ENCODE peak calls at places on chromosome 1, in six cellular contexts. One of them, this sample, is unnamed.

GRCh38 chr1:239956230-239956629 is 135.5 kb upstream of the FMN2 start:
- DNase-seq in naive thymus-derived CD4-positive, alpha-beta T cell: no peak
- DNase-seq in heart right ventricle: no peak
- DNase-seq in pancreas: no peak
- DNase-seq in GM23248: no peak
- DNase-seq in brain microvascular endothelial cell: no peak
- DNase-seq in this sample: peak; percentile 88

GRCh38 chr1:38077523-38078147 is 31.0 kb upstream of the POU3F1 start:
- DNase-seq in naive thymus-derived CD4-positive, alpha-beta T cell: no peak
- DNase-seq in heart right ventricle: no peak
- DNase-seq in pancreas: no peak
- DNase-seq in GM23248: peak; percentile 43
- DNase-seq in brain microvascular endothelial cell: no peak
- DNase-seq in this sample: no peak

GRCh38 chr1:17729909-17730308 is 25.2 kb upstream of the ACTL8 start:
- DNase-seq in naive thymus-derived CD4-positive, alpha-beta T cell: no peak
- DNase-seq in heart right ventricle: no peak
- DNase-seq in pancreas: no peak
- DNase-seq in GM23248: no peak
- DNase-seq in brain microvascular endothelial cell: no peak
- DNase-seq in this sample: no peak

GRCh38 chr1:182301467-182302198 is 90.0 kb downstream of the GLUL start:
- DNase-seq in naive thymus-derived CD4-positive, alpha-beta T cell: no peak
- DNase-seq in heart right ventricle: peak; percentile 48
- DNase-seq in pancreas: no peak
- DNase-seq in GM23248: peak; percentile 64
- DNase-seq in brain microvascular endothelial cell: no peak
- DNase-seq in this sample: no peak

GRCh38 chr1:206470692-206471414 is 577 bp downstream of the IKBKE start:
- DNase-seq in naive thymus-derived CD4-positive, alpha-beta T cell: no peak
- DNase-seq in heart right ventricle: no peak
- DNase-seq in pancreas: no peak
- DNase-seq in GM23248: peak; percentile 90
- DNase-seq in brain microvascular endothelial cell: peak; percentile 73
- DNase-seq in this sample: no peak

GRCh38 chr1:21451981-21452411 is 12.1 kb downstream of the NBPF3 start:
- DNase-seq in naive thymus-derived CD4-positive, alpha-beta T cell: no peak
- DNase-seq in heart right ventricle: no peak
- DNase-seq in pancreas: no peak
- DNase-seq in GM23248: peak; percentile 36
- DNase-seq in brain microvascular endothelial cell: peak; percentile 31
- DNase-seq in this sample: no peak

GRCh38 chr1:23960291-23960718 is 677 bp downstream of the PNRC2 start:
- DNase-seq in naive thymus-derived CD4-positive, alpha-beta T cell: no peak
- DNase-seq in heart right ventricle: no peak
- DNase-seq in pancreas: no peak
- DNase-seq in GM23248: peak; percentile 70
- DNase-seq in brain microvascular endothelial cell: no peak
- DNase-seq in this sample: no peak

GRCh38 chr1:179812501-179813292 is 64.9 kb downstream of the TOR1AIP2 start:
- DNase-seq in naive thymus-derived CD4-positive, alpha-beta T cell: no peak
- DNase-seq in heart right ventricle: no peak
- DNase-seq in pancreas: no peak
- DNase-seq in GM23248: no peak
- DNase-seq in brain microvascular endothelial cell: no peak
- DNase-seq in this sample: no peak

GRCh38 chr1:221766210-221766609 is 24.3 kb upstream of the DUSP10 start:
- DNase-seq in naive thymus-derived CD4-positive, alpha-beta T cell: no peak
- DNase-seq in heart right ventricle: no peak
- DNase-seq in pancreas: no peak
- DNase-seq in GM23248: peak; percentile 52
- DNase-seq in brain microvascular endothelial cell: no peak
- DNase-seq in this sample: no peak

GRCh38 chr1:192553741-192554140 is 21.8 kb upstream of the RGS1 start:
- DNase-seq in naive thymus-derived CD4-positive, alpha-beta T cell: no peak
- DNase-seq in heart right ventricle: no peak
- DNase-seq in pancreas: no peak
- DNase-seq in GM23248: no peak
- DNase-seq in brain microvascular endothelial cell: no peak
- DNase-seq in this sample: no peak

GRCh38 chr1:245235156-245235555 is 80.4 kb downstream of the KIF26B start:
- DNase-seq in naive thymus-derived CD4-positive, alpha-beta T cell: no peak
- DNase-seq in heart right ventricle: no peak
- DNase-seq in pancreas: no peak
- DNase-seq in GM23248: peak; percentile 50
- DNase-seq in brain microvascular endothelial cell: no peak
- DNase-seq in this sample: no peak

GRCh38 chr1:204320413-204320812 is 39.3 kb downstream of the PLEKHA6 start:
- DNase-seq in naive thymus-derived CD4-positive, alpha-beta T cell: no peak
- DNase-seq in heart right ventricle: no peak
- DNase-seq in pancreas: no peak
- DNase-seq in GM23248: peak; percentile 92
- DNase-seq in brain microvascular endothelial cell: peak; percentile 34
- DNase-seq in this sample: no peak

GRCh38 chr1:204299828-204300365 is 59.8 kb downstream of the PLEKHA6 start:
- DNase-seq in naive thymus-derived CD4-positive, alpha-beta T cell: no peak
- DNase-seq in heart right ventricle: no peak
- DNase-seq in pancreas: no peak
- DNase-seq in GM23248: no peak
- DNase-seq in brain microvascular endothelial cell: no peak
- DNase-seq in this sample: no peak

GRCh38 chr1:44677201-44677520 is 2.6 kb downstream of the ARMH1 start:
- DNase-seq in naive thymus-derived CD4-positive, alpha-beta T cell: no peak
- DNase-seq in heart right ventricle: no peak
- DNase-seq in pancreas: no peak
- DNase-seq in GM23248: peak; percentile 81
- DNase-seq in brain microvascular endothelial cell: peak; percentile 28
- DNase-seq in this sample: no peak

GRCh38 chr1:175222296-175222938 is 29.8 kb upstream of the KIAA0040 start:
- DNase-seq in naive thymus-derived CD4-positive, alpha-beta T cell: no peak
- DNase-seq in heart right ventricle: no peak
- DNase-seq in pancreas: no peak
- DNase-seq in GM23248: no peak
- DNase-seq in brain microvascular endothelial cell: no peak
- DNase-seq in this sample: peak; percentile 70

GRCh38 chr1:175219774-175220173 is 27.2 kb upstream of the KIAA0040 start:
- DNase-seq in naive thymus-derived CD4-positive, alpha-beta T cell: no peak
- DNase-seq in heart right ventricle: peak; percentile 16
- DNase-seq in pancreas: no peak
- DNase-seq in GM23248: no peak
- DNase-seq in brain microvascular endothelial cell: no peak
- DNase-seq in this sample: no peak

GRCh38 chr1:175221548-175222175 is 29.1 kb upstream of the KIAA0040 start:
- DNase-seq in naive thymus-derived CD4-positive, alpha-beta T cell: no peak
- DNase-seq in heart right ventricle: peak; percentile 43
- DNase-seq in pancreas: peak; percentile 61
- DNase-seq in GM23248: peak; percentile 4
- DNase-seq in brain microvascular endothelial cell: no peak
- DNase-seq in this sample: peak; percentile 72

GRCh38 chr1:175220853-175221547 is 28.4 kb upstream of the KIAA0040 start:
- DNase-seq in naive thymus-derived CD4-positive, alpha-beta T cell: no peak
- DNase-seq in heart right ventricle: no peak
- DNase-seq in pancreas: no peak
- DNase-seq in GM23248: no peak
- DNase-seq in brain microvascular endothelial cell: no peak
- DNase-seq in this sample: peak; percentile 53

GRCh38 chr1:175225805-175226129 is 33.2 kb upstream of the KIAA0040 start:
- DNase-seq in naive thymus-derived CD4-positive, alpha-beta T cell: no peak
- DNase-seq in heart right ventricle: no peak
- DNase-seq in pancreas: no peak
- DNase-seq in GM23248: no peak
- DNase-seq in brain microvascular endothelial cell: no peak
- DNase-seq in this sample: peak; percentile 79
- H3K27ac ChIP-seq in naive thymus-derived CD4-positive, alpha-beta T cell: no peak overlapping the region
- H3K27ac ChIP-seq in heart right ventricle: no peak overlapping the region
- H3K27ac ChIP-seq in pancreas: no peak overlapping the region
- H3K27ac ChIP-seq in GM23248: no peak overlapping the region
- H3K27ac ChIP-seq in brain microvascular endothelial cell: no peak overlapping the region
- H3K27ac ChIP-seq in this sample: no peak overlapping the region

GRCh38 chr1:27562483-27563406 is 41.2 kb downstream of the AHDC1 start:
- DNase-seq in naive thymus-derived CD4-positive, alpha-beta T cell: no peak
- DNase-seq in heart right ventricle: no peak
- DNase-seq in pancreas: no peak
- DNase-seq in GM23248: no peak
- DNase-seq in brain microvascular endothelial cell: no peak
- DNase-seq in this sample: no peak
- H3K27ac ChIP-seq in naive thymus-derived CD4-positive, alpha-beta T cell: no peak overlapping the region
- H3K27ac ChIP-seq in heart right ventricle: peak overlapping the region; percentile 96
- H3K27ac ChIP-seq in pancreas: peak overlapping the region; percentile 77
- H3K27ac ChIP-seq in GM23248: no peak overlapping the region
- H3K27ac ChIP-seq in brain microvascular endothelial cell: no peak overlapping the region
- H3K27ac ChIP-seq in this sample: peak overlapping the region; percentile 93

DNA sequence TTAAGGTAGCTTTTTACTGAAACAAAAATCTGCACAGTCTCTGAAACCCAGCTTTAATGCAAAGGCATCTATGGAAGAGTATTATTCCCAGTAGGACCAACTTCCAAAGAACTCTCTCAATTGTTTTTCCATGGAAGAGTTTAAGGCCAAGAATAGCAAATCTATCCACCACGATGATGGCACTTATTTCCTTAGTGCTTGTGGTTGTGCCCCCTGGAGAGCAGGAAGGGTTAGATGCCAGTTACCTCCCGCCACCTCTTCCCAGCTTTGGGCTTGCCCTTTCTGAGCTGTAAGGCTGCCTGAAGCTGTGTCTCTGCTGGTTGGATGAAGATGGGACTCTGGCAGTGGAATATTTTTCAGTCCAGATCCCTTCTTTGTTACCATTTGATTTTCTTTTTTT is 4.8 kb upstream of the ATP1A1 start:
- DNase-seq in naive thymus-derived CD4-positive, alpha-beta T cell: no peak
- DNase-seq in heart right ventricle: no peak
- DNase-seq in pancreas: no peak
- DNase-seq in GM23248: no peak
- DNase-seq in brain microvascular endothelial cell: no peak
- DNase-seq in this sample: no peak
- H3K27ac ChIP-seq in naive thymus-derived CD4-positive, alpha-beta T cell: no peak overlapping the region
- H3K27ac ChIP-seq in heart right ventricle: no peak overlapping the region
- H3K27ac ChIP-seq in pancreas: no peak overlapping the region
- H3K27ac ChIP-seq in GM23248: no peak overlapping the region
- H3K27ac ChIP-seq in brain microvascular endothelial cell: no peak overlapping the region
- H3K27ac ChIP-seq in this sample: no peak overlapping the region

GRCh38 chr1:54219688-54220003 is 19.7 kb downstream of the MRPL37 start:
- DNase-seq in naive thymus-derived CD4-positive, alpha-beta T cell: no peak
- DNase-seq in heart right ventricle: no peak
- DNase-seq in pancreas: no peak
- DNase-seq in GM23248: no peak
- DNase-seq in brain microvascular endothelial cell: no peak
- DNase-seq in this sample: no peak
- H3K27ac ChIP-seq in naive thymus-derived CD4-positive, alpha-beta T cell: no peak overlapping the region
- H3K27ac ChIP-seq in heart right ventricle: peak overlapping the region; percentile 64
- H3K27ac ChIP-seq in pancreas: peak overlapping the region; percentile 10
- H3K27ac ChIP-seq in GM23248: peak overlapping the region; percentile 83
- H3K27ac ChIP-seq in brain microvascular endothelial cell: no peak overlapping the region
- H3K27ac ChIP-seq in this sample: peak overlapping the region; percentile 52

GRCh38 chr1:30778156-30778978 is 20.8 kb upstream of the LAPTM5 start:
- DNase-seq in naive thymus-derived CD4-positive, alpha-beta T cell: no peak
- DNase-seq in heart right ventricle: no peak
- DNase-seq in pancreas: no peak
- DNase-seq in GM23248: peak; percentile 66
- DNase-seq in brain microvascular endothelial cell: peak; percentile 98
- DNase-seq in this sample: no peak

GRCh38 chr1:30777906-30778155 is 20.3 kb upstream of the LAPTM5 start:
- DNase-seq in naive thymus-derived CD4-positive, alpha-beta T cell: no peak
- DNase-seq in heart right ventricle: no peak
- DNase-seq in pancreas: no peak
- DNase-seq in GM23248: no peak
- DNase-seq in brain microvascular endothelial cell: no peak
- DNase-seq in this sample: no peak

GRCh38 chr1:30778979-30779293 is 21.4 kb upstream of the LAPTM5 start:
- DNase-seq in naive thymus-derived CD4-positive, alpha-beta T cell: no peak
- DNase-seq in heart right ventricle: no peak
- DNase-seq in pancreas: no peak
- DNase-seq in GM23248: no peak
- DNase-seq in brain microvascular endothelial cell: no peak
- DNase-seq in this sample: no peak

GRCh38 chr1:30776097-30777059 is 18.8 kb upstream of the LAPTM5 start:
- DNase-seq in naive thymus-derived CD4-positive, alpha-beta T cell: no peak
- DNase-seq in heart right ventricle: no peak
- DNase-seq in pancreas: no peak
- DNase-seq in GM23248: no peak
- DNase-seq in brain microvascular endothelial cell: no peak
- DNase-seq in this sample: no peak

GRCh38 chr1:30777060-30777905 is 19.7 kb upstream of the LAPTM5 start:
- DNase-seq in naive thymus-derived CD4-positive, alpha-beta T cell: no peak
- DNase-seq in heart right ventricle: no peak
- DNase-seq in pancreas: no peak
- DNase-seq in GM23248: no peak
- DNase-seq in brain microvascular endothelial cell: no peak
- DNase-seq in this sample: no peak
- H3K27ac ChIP-seq in naive thymus-derived CD4-positive, alpha-beta T cell: no peak overlapping the region
- H3K27ac ChIP-seq in heart right ventricle: no peak overlapping the region
- H3K27ac ChIP-seq in pancreas: no peak overlapping the region
- H3K27ac ChIP-seq in GM23248: no peak overlapping the region
- H3K27ac ChIP-seq in brain microvascular endothelial cell: no peak overlapping the region
- H3K27ac ChIP-seq in this sample: no peak overlapping the region

GRCh38 chr1:48073773-48074172 is 76.6 kb upstream of the TRABD2B start:
- DNase-seq in naive thymus-derived CD4-positive, alpha-beta T cell: no peak
- DNase-seq in heart right ventricle: no peak
- DNase-seq in pancreas: no peak
- DNase-seq in GM23248: no peak
- DNase-seq in brain microvascular endothelial cell: no peak
- DNase-seq in this sample: no peak

GRCh38 chr1:48069662-48070432 is 72.7 kb upstream of the TRABD2B start:
- DNase-seq in naive thymus-derived CD4-positive, alpha-beta T cell: no peak
- DNase-seq in heart right ventricle: no peak
- DNase-seq in pancreas: no peak
- DNase-seq in GM23248: peak; percentile 44
- DNase-seq in brain microvascular endothelial cell: no peak
- DNase-seq in this sample: no peak

GRCh38 chr1:48066951-48067350 is 69.8 kb upstream of the TRABD2B start:
- DNase-seq in naive thymus-derived CD4-positive, alpha-beta T cell: no peak
- DNase-seq in heart right ventricle: no peak
- DNase-seq in pancreas: no peak
- DNase-seq in GM23248: no peak
- DNase-seq in brain microvascular endothelial cell: no peak
- DNase-seq in this sample: no peak

GRCh38 chr1:48071513-48071912 is 74.3 kb upstream of the TRABD2B start:
- DNase-seq in naive thymus-derived CD4-positive, alpha-beta T cell: no peak
- DNase-seq in heart right ventricle: no peak
- DNase-seq in pancreas: no peak
- DNase-seq in GM23248: no peak
- DNase-seq in brain microvascular endothelial cell: no peak
- DNase-seq in this sample: no peak

GRCh38 chr1:48068216-48068615 is 71.0 kb upstream of the TRABD2B start:
- DNase-seq in naive thymus-derived CD4-positive, alpha-beta T cell: no peak
- DNase-seq in heart right ventricle: no peak
- DNase-seq in pancreas: no peak
- DNase-seq in GM23248: no peak
- DNase-seq in brain microvascular endothelial cell: no peak
- DNase-seq in this sample: no peak
- H3K27ac ChIP-seq in naive thymus-derived CD4-positive, alpha-beta T cell: no peak overlapping the region
- H3K27ac ChIP-seq in heart right ventricle: no peak overlapping the region
- H3K27ac ChIP-seq in pancreas: no peak overlapping the region
- H3K27ac ChIP-seq in GM23248: no peak overlapping the region
- H3K27ac ChIP-seq in brain microvascular endothelial cell: no peak overlapping the region
- H3K27ac ChIP-seq in this sample: no peak overlapping the region

DNA sequence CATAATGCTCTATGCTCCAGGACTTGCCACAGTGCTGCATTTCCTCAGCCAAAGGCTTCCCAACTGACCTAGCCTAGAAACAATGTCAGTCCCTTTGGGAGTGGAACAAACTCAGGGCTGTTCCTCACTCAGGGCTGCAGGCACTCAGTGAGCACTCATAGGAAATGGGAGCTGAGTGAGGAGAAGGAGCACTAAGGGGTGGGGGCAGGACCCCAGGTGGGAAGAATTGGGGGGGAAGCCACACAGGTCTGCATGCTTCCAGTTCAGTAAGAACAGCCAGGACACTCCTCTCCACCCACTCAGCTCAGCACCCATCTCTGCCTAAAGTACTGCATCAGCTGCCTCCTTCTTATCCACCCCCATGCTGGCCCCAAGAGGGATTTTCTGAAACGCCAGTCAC is 7.3 kb upstream of the SLC5A9 start:
- DNase-seq in naive thymus-derived CD4-positive, alpha-beta T cell: no peak
- DNase-seq in heart right ventricle: no peak
- DNase-seq in pancreas: no peak
- DNase-seq in GM23248: no peak
- DNase-seq in brain microvascular endothelial cell: no peak
- DNase-seq in this sample: no peak
- H3K27ac ChIP-seq in naive thymus-derived CD4-positive, alpha-beta T cell: no peak overlapping the region
- H3K27ac ChIP-seq in heart right ventricle: no peak overlapping the region
- H3K27ac ChIP-seq in pancreas: peak overlapping the region; percentile 33
- H3K27ac ChIP-seq in GM23248: no peak overlapping the region
- H3K27ac ChIP-seq in brain microvascular endothelial cell: no peak overlapping the region
- H3K27ac ChIP-seq in this sample: peak overlapping the region; percentile 27

This sample was measured in esophagus muscularis mucosa.